ENCODE peak calls at places on chromosomes 1 and 21, in seven cellular contexts. Z is stomach, T is kidney, L is K562, U is coronary artery, X is PC-3, G is neural progenitor cell. S is an unnamed sample.

GRCh38 chr1:27570383-27570755 is 33.6 kb downstream of the AHDC1 start:
- DNase-seq in Z (no peak), T (no peak), L (no peak), U (no peak), X (no peak), G (peak), S (no peak)

GRCh38 chr1:109335091-109335490 is 28.3 kb upstream of the MYBPHL start:
- DNase-seq in Z (no peak), T (no peak), L (no peak), U (no peak), X (no peak), G (no peak), S (no peak)

GRCh38 chr1:30321996-30322858 is 401.2 kb downstream of the MATN1 start:
- DNase-seq in Z (peak), T (no peak), L (no peak), U (peak), X (no peak), G (no peak), S (no peak)

GRCh38 chr1:172497230-172497629 is 35.7 kb upstream of the SUCO start:
- DNase-seq in Z (no peak), T (no peak), L (no peak), U (no peak), X (peak), G (peak), S (no peak)

GRCh38 chr1:61343623-61344257 is 261.4 kb downstream of the NFIA start:
- DNase-seq in Z (no peak), T (no peak), L (no peak), U (no peak), X (no peak), G (no peak), S (no peak)

GRCh38 chr1:24294228-24294672 is 24.9 kb upstream of the GRHL3 start:
- DNase-seq in Z (no peak), T (peak), L (no peak), U (no peak), X (peak), G (no peak), S (no peak)

GRCh38 chr1:207848234-207848633 is 62.7 kb downstream of the CD34 start:
- DNase-seq in Z (peak), T (no peak), L (peak), U (peak), X (peak), G (no peak), S (no peak)

GRCh38 chr1:35707253-35708178 is 11.2 kb downstream of the C1orf216 start:
- DNase-seq in Z (peak), T (peak), L (peak), U (no peak), X (no peak), G (peak), S (peak)

GRCh38 chr1:59486595-59486994 is 189.7 kb downstream of the FGGY start:
- DNase-seq in Z (no peak), T (no peak), L (no peak), U (no peak), X (no peak), G (no peak), S (no peak)

GRCh38 chr21:25370311-25370744 is 237.0 kb downstream of the MRPL39 start:
- DNase-seq in Z (no peak), T (no peak), L (no peak), U (no peak), X (peak), G (no peak), S (no peak)

GRCh38 chr1:226344441-226345120 is 35.6 kb upstream of the LIN9 start:
- DNase-seq in Z (no peak), T (peak), L (no peak), U (no peak), X (no peak), G (no peak), S (no peak)

GRCh38 chr1:96833376-96833775 is 111.8 kb downstream of the PTBP2 start:
- DNase-seq in Z (no peak), T (no peak), L (no peak), U (no peak), X (no peak), G (no peak), S (no peak)

GRCh38 chr1:60394436-60394835 is 320.9 kb upstream of the C1orf87 start:
- DNase-seq in Z (no peak), T (no peak), L (no peak), U (no peak), X (no peak), G (no peak), S (no peak)

GRCh38 chr21:38956791-38957571 is 151.3 kb downstream of the ETS2 start:
- DNase-seq in Z (peak), T (no peak), L (peak), U (no peak), X (no peak), G (no peak), S (no peak)

GRCh38 chr21:38960251-38960650 is 154.5 kb downstream of the ETS2 start:
- DNase-seq in Z (no peak), T (peak), L (no peak), U (no peak), X (no peak), G (no peak), S (no peak)

GRCh38 chr21:38957575-38958340 is 152.0 kb downstream of the ETS2 start:
- DNase-seq in Z (no peak), T (no peak), L (no peak), U (no peak), X (no peak), G (no peak), S (no peak)

GRCh38 chr21:38958940-38959685 is 153.4 kb downstream of the ETS2 start:
- DNase-seq in Z (no peak), T (peak), L (peak), U (no peak), X (no peak), G (no peak), S (no peak)

GRCh38 chr21:38959686-38960049 is 153.9 kb downstream of the ETS2 start:
- DNase-seq in Z (no peak), T (no peak), L (no peak), U (no peak), X (no peak), G (no peak), S (no peak)
- H3K27ac ChIP-seq in Z (peak), T (peak), L (peak), U (peak), X (no peak), G (no peak), S (no peak)

GRCh38 chr1:93672477-93673158 is 9.0 kb downstream of the BCAR3 start:
- DNase-seq in Z (peak), T (no peak), L (no peak), U (no peak), X (no peak), G (no peak), S (no peak)
- H3K27ac ChIP-seq in Z (peak), T (peak), L (no peak), U (peak), X (peak), G (no peak), S (peak)

GRCh38 chr1:201721131-201722049 is 107.6 kb upstream of the IPO9 start:
- DNase-seq in Z (no peak), T (no peak), L (no peak), U (no peak), X (no peak), G (no peak), S (no peak)
- H3K27ac ChIP-seq in Z (peak), T (no peak), L (no peak), U (peak), X (no peak), G (peak), S (peak)

GRCh38 chr1:194230351-194231144 is 1044.1 kb upstream of the B3GALT2 start:
- DNase-seq in Z (no peak), T (no peak), L (no peak), U (no peak), X (no peak), G (no peak), S (no peak)

GRCh38 chr1:194227157-194227556 is 1040.7 kb upstream of the B3GALT2 start:
- DNase-seq in Z (no peak), T (no peak), L (no peak), U (no peak), X (peak), G (no peak), S (no peak)

DNA sequence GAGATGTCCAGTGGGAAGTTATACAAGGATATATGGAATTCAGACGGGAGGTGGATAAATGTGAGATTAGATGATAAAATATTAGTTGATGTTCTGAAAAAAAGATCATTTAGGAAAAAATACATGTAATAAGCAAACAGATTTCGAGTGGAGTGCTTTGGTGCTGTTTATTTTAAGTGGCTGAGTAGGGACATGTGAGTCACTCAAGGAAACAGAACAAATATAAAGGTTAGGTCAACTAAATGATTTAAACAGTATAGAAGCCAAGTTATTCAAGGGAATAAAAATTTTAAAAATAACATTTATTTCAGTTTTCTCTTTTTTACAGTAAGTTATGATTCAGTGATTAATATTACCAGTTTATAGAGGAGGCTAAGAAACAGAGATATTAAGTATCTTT is 1046.7 kb upstream of the B3GALT2 start:
- DNase-seq in Z (no peak), T (no peak), L (no peak), U (no peak), X (peak), G (no peak), S (no peak)
- H3K27ac ChIP-seq in Z (no peak), T (no peak), L (no peak), U (no peak), X (no peak), G (no peak), S (no peak)

DNA sequence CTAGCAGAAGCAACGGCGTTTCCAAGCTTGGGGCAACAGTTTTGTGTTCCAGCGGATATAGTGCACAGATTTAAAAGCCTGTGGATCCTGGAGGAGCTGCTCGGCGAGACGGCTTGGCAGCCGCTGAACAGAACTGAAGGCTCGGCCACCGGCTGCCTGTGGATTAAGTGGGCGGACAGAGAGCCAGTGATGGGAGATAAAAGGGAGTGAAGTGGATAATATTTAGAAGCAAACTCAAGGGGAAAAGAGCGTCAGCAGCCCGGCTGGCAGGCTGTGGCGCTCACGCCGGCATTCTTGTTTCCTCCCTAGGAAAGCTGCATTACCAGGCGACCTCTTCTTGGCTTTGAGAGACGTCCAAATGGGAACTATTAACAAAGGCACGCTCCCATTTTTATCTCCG is 10.4 kb downstream of the TRABD2B start:
- DNase-seq in Z (no peak), T (peak), L (no peak), U (peak), X (no peak), G (peak), S (no peak)
- H3K27ac ChIP-seq in Z (peak), T (no peak), L (no peak), U (peak), X (no peak), G (no peak), S (no peak)

GRCh38 chr1:184770176-184770575 is 15.5 kb upstream of the EDEM3 start:
- DNase-seq in Z (no peak), T (no peak), L (no peak), U (no peak), X (no peak), G (no peak), S (no peak)
- H3K27ac ChIP-seq in Z (no peak), T (no peak), L (peak), U (no peak), X (no peak), G (no peak), S (no peak)

GRCh38 chr1:153959454-153959853 is 1.0 kb upstream of the CRTC2 start:
- DNase-seq in Z (no peak), T (peak), L (no peak), U (no peak), X (no peak), G (no peak), S (no peak)
- H3K27ac ChIP-seq in Z (peak), T (no peak), L (peak), U (peak), X (no peak), G (peak), S (peak)

DNA sequence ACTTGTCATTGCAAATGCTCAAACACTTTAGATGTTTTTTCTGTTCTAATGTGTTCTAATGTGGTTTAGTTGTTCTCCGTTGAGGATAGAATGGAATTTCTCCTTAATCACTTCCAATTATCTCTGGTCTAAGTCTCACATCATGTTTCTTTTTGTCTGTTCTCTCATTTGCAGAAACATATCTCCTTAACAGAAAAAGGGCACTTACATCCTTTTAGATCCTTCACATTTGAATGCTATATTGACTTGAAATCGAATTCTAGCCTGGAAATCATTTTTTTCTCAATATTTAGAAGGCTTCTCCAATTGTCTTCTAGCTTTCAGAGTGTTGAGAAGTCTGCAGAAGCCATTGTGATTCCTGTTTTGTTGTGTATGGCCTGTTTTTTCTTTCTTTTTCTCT is 7.3 kb upstream of the SAMSN1 start:
- DNase-seq in Z (no peak), T (no peak), L (no peak), U (no peak), X (no peak), G (no peak), S (no peak)
- H3K27ac ChIP-seq in Z (no peak), T (no peak), L (no peak), U (no peak), X (no peak), G (no peak), S (no peak)

GRCh38 chr1:105793541-105794146 is 1262.8 kb upstream of the PRMT6 start:
- DNase-seq in Z (peak), T (no peak), L (peak), U (no peak), X (peak), G (peak), S (no peak)
- H3K27ac ChIP-seq in Z (no peak), T (no peak), L (no peak), U (no peak), X (no peak), G (no peak), S (no peak)

DNA sequence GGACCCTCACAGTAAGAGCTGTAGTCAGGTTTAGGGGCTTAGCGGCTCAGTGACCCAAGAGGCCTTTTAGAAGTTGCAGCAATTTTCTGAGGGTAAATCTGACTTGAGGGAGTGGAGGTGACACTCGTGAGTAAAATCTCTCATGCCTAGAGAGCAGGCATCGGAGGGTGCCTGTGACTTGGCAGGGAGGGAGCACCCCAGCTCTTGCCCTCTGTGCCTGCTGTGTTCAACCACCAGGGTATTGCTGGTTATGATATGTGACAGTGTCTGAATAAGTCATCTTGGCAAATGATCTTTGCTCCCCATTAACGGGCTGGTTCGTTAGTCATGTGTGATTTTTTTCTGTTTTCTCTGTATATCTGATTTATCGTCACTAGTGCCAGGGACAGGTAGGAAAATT is 5.9 kb downstream of the MAN1C1 start:
- DNase-seq in Z (no peak), T (no peak), L (no peak), U (no peak), X (no peak), G (no peak), S (no peak)
- H3K27ac ChIP-seq in Z (peak), T (no peak), L (no peak), U (no peak), X (no peak), G (no peak), S (no peak)